ENCODE peak calls at places on chromosome 11, in seven cellular contexts. G is right lobe of liver, Y is IMR-90, O is WTC11, W is Calu3, Q is AG04450, T is A549. N is an unnamed sample.
A peak's percentile ranks its signal among the peaks of the same experiment; 100 is the strongest.

GRCh38 chr11:60947666-60948065 is 4.3 kb downstream of the SLC15A3 start:
- DNase-seq in G (no peak), Y (no peak), O (no peak), W (no peak), Q (no peak), T (no peak), N (no peak)

GRCh38 chr11:112513936-112514716 is 253.5 kb upstream of the PLET1 start:
- DNase-seq in G (no peak), Y (no peak), O (no peak), W (no peak), Q (no peak), T (no peak), N (no peak)

GRCh38 chr11:27571151-27571840 is 64.7 kb upstream of the LIN7C start:
- DNase-seq in G (no peak), Y (peak; percentile 90), O (no peak), W (no peak), Q (peak; percentile 75), T (no peak), N (peak; percentile 55)

GRCh38 chr11:100578966-100579365 is 108.1 kb upstream of the ARHGAP42 start:
- DNase-seq in G (no peak), Y (peak; percentile 61), O (no peak), W (no peak), Q (no peak), T (no peak), N (no peak)

GRCh38 chr11:63273685-63274084 is 30.3 kb upstream of the SLC22A25 start:
- DNase-seq in G (no peak), Y (no peak), O (no peak), W (no peak), Q (no peak), T (no peak), N (no peak)

GRCh38 chr11:70881948-70882715 is 370.2 kb downstream of the SHANK2 start:
- DNase-seq in G (no peak), Y (no peak), O (no peak), W (no peak), Q (no peak), T (no peak), N (no peak)

GRCh38 chr11:62449451-62449851 is 30.6 kb downstream of the SCGB1A1 start:
- DNase-seq in G (peak; percentile 83), Y (no peak), O (no peak), W (peak; percentile 48), Q (no peak), T (no peak), N (no peak)

GRCh38 chr11:21564813-21565212 is 628.1 kb upstream of the ANO5 start:
- DNase-seq in G (no peak), Y (no peak), O (no peak), W (no peak), Q (no peak), T (peak; percentile 42), N (no peak)

GRCh38 chr11:33557201-33557600 is 143.4 kb downstream of the C11orf91 start:
- DNase-seq in G (no peak), Y (peak; percentile 80), O (no peak), W (no peak), Q (no peak), T (no peak), N (peak; percentile 92)

GRCh38 chr11:73269353-73270088 is 2.6 kb upstream of the P2RY6 start:
- DNase-seq in G (no peak), Y (no peak), O (no peak), W (peak; percentile 22), Q (no peak), T (no peak), N (no peak)

GRCh38 chr11:2140411-2141400 is 1.5 kb upstream of the IGF2 start:
- DNase-seq in G (peak; percentile 14), Y (no peak), O (peak; percentile 55), W (no peak), Q (no peak), T (no peak), N (no peak)

GRCh38 chr11:363948-364761 is 5.1 kb upstream of the B4GALNT4 start:
- DNase-seq in G (peak; percentile 52), Y (no peak), O (peak; percentile 82), W (peak; percentile 75), Q (no peak), T (peak; percentile 64), N (peak; percentile 24)

GRCh38 chr11:68325183-68325893 is 12.9 kb downstream of the LRP5 start:
- DNase-seq in G (no peak), Y (no peak), O (peak; percentile 68), W (no peak), Q (no peak), T (no peak), N (no peak)
- TF ChIP-seq CTCF in G (no peak), Y (no peak), O (no peak), W (no peak), Q (no peak), T (no peak), N (no peak)

GRCh38 chr11:65915101-65915820 is 3.6 kb downstream of the C11orf68 start:
- DNase-seq in G (no peak), Y (no peak), O (no peak), W (no peak), Q (no peak), T (no peak), N (no peak)

GRCh38 chr11:65915821-65916251 is 3.0 kb downstream of the C11orf68 start:
- DNase-seq in G (peak; percentile 56), Y (peak; percentile 99), O (no peak), W (peak; percentile 90), Q (peak; percentile 93), T (peak; percentile 94), N (peak; percentile 99)

GRCh38 chr11:65912840-65913239 is 6.0 kb downstream of the C11orf68 start:
- DNase-seq in G (no peak), Y (peak; percentile 91), O (no peak), W (no peak), Q (no peak), T (peak; percentile 55), N (peak; percentile 69)

GRCh38 chr11:65907878-65908277 is 7.7 kb upstream of the FOSL1 start:
- DNase-seq in G (no peak), Y (no peak), O (no peak), W (no peak), Q (no peak), T (no peak), N (no peak)

DNA sequence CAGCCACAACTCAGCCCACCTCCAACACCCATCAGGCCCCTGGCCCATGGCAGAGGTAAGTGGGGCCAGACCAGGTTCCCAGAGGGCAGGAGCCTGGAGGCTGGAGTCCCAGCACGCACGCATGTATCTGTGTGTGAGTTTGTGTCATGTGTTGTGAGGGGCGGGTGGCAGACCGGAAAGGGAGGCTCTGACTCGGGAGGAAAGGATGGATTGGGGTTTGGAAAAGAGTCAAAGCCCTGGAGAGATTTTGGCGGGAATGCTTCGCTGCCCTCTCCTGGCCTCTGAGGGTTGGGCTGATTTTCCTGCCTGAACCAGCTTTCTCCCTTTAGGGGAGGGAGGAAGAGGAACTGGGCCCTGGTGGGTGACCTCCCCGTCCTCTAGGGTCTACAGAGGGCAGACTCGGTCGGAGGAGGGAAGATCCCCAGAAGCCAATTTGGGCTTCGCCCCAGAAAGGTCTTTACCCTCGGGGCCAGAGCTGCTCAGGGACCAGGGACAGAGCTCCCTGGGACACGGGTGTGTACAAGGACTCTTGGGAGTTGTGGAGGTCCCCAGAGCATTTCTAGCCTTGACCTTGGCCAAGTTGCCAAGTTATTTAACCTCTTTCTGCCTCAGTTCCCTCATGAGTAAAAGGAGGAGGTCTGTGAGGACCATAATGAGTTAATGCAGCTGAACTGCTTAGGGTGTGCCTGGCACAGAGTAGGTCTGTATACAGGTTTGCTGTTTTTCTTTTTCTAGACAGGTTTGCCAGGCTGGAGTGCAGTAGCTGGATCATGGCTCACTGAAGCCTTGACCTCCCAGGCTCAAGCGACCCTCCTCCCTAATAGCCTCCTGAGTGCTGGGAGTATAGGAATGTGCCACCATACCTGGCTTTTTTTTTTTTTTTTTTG is 6.9 kb downstream of the C11orf68 start:
- DNase-seq in G (no peak), Y (peak; percentile 87), O (peak; percentile 69), W (peak; percentile 49), Q (no peak), T (peak; percentile 79), N (peak; percentile 85)
- TF ChIP-seq CTCF in G (peak; percentile 10), Y (peak; percentile 46), O (no peak), W (no peak), Q (peak; percentile 17), T (peak; percentile 43), N (peak; percentile 46)

GRCh38 chr11:75204685-75205667 is 35.6 kb upstream of the TPBGL start:
- DNase-seq in G (peak; percentile 90), Y (peak; percentile 77), O (peak; percentile 94), W (peak; percentile 92), Q (peak; percentile 53), T (peak; percentile 75), N (peak; percentile 75)
- TF ChIP-seq CTCF in G (peak; percentile 97), Y (peak; percentile 87), O (peak; percentile 95), W (peak; percentile 88), Q (peak; percentile 95), T (peak; percentile 85), N (peak; percentile 96)

GRCh38 chr11:12118940-12119339 is 8.6 kb downstream of the MICAL2 start:
- DNase-seq in G (no peak), Y (peak; percentile 46), O (no peak), W (no peak), Q (no peak), T (no peak), N (no peak)
- TF ChIP-seq CTCF in G (no peak), Y (peak; percentile 23), O (no peak), W (no peak), Q (peak; percentile 50), T (no peak), N (no peak)

DNA sequence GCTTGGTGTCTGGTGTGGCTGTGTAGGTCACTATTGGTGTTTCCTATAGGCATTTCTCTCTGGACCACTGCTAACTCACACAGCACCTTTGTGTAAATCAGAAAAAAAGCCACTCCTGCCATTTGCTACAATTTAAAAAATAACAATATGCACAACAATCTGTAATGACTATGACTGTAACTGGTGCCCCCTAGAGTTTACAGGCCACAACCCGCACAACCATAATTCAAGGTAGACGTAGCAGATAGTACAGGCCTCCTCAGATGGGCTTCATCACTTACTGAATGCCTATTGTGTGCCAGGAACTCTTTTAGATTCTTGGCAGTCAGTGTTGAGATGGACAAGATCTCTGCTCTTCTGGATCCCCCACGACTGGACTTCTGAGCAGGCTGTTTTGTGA is 47.7 kb downstream of the SYT9 start:
- DNase-seq in G (no peak), Y (no peak), O (no peak), W (no peak), Q (no peak), T (no peak), N (no peak)
- TF ChIP-seq CTCF in G (no peak), Y (no peak), O (no peak), W (no peak), Q (no peak), T (no peak), N (no peak)

GRCh38 chr11:89205378-89205777 is 27.7 kb downstream of the TYR start:
- DNase-seq in G (no peak), Y (no peak), O (no peak), W (no peak), Q (no peak), T (no peak), N (no peak)
- TF ChIP-seq CTCF in G (no peak), Y (no peak), O (no peak), W (no peak), Q (no peak), T (no peak), N (peak; percentile 40)

N was measured in HFFc6.